ENCODE peak calls at places on chromosomes 11 and 22, in ten cellular contexts. C, S, J, X, W, E, Q, O, M and G are unnamed samples.
A peak's percentile ranks its signal among the peaks of the same experiment; 100 is the strongest.

GRCh38 chr11:19072464-19072863 is 11.9 kb upstream of the MRGPRX2 start:
- DNase-seq in C (no peak), Q (no peak), X (no peak), M (no peak), O (no peak), S (no peak), J (no peak), W (no peak), E (no peak), G (no peak)

GRCh38 chr11:64103377-64103985 is 62.4 kb downstream of the MACROD1 start:
- DNase-seq in W (no peak), J (no peak), M (no peak), O (no peak), C (no peak), E (no peak), X (no peak), Q (no peak), S (no peak), G (no peak)

GRCh38 chr11:30478923-30479322 is 107.2 kb downstream of the MPPED2 start:
- DNase-seq in S (no peak), C (no peak), O (no peak), M (no peak), X (no peak), Q (no peak), E (no peak), W (peak; percentile 82), J (no peak), G (no peak)

GRCh38 chr11:8036002-8036802 is 44.8 kb upstream of the TUB start:
- DNase-seq in Q (no peak), W (no peak), O (no peak), E (no peak), M (no peak), J (no peak), S (no peak), X (no peak), C (no peak), G (no peak)

GRCh38 chr11:121657191-121657590 is 204.4 kb upstream of the SORL1-AS1 start:
- DNase-seq in X (no peak), M (no peak), C (no peak), O (no peak), W (no peak), Q (no peak), E (no peak), S (no peak), J (no peak), G (no peak)

GRCh38 chr11:74371269-74372039 is 26.8 kb downstream of the PGM2L1 start:
- DNase-seq in E (no peak), W (no peak), M (peak; percentile 96), Q (no peak), S (peak; percentile 53), X (no peak), J (peak; percentile 47), O (peak; percentile 17), C (no peak), G (peak; percentile 66)

GRCh38 chr22:46937185-46937584 is 174.7 kb downstream of the TBC1D22A start:
- DNase-seq in O (no peak), W (no peak), E (no peak), Q (no peak), X (no peak), S (no peak), C (no peak), M (no peak), J (no peak), G (no peak)

GRCh38 chr22:49269928-49270327 is 557.7 kb downstream of the BRD1 start:
- DNase-seq in O (no peak), X (no peak), W (no peak), J (no peak), S (no peak), M (no peak), E (no peak), Q (no peak), C (no peak), G (no peak)

GRCh38 chr22:49010901-49011300 is 816.8 kb downstream of the BRD1 start:
- DNase-seq in M (no peak), S (no peak), O (no peak), C (no peak), Q (peak; percentile 15), W (no peak), X (no peak), E (no peak), J (no peak), G (no peak)

GRCh38 chr11:67267188-67268035 is 1.1 kb downstream of the GRK2 start:
- DNase-seq in E (no peak), W (no peak), S (no peak), J (no peak), M (no peak), O (no peak), Q (peak; percentile 34), X (no peak), C (no peak), G (no peak)

GRCh38 chr22:47586038-47586437 is 823.6 kb downstream of the TBC1D22A start:
- DNase-seq in O (no peak), J (no peak), Q (no peak), C (no peak), S (no peak), X (no peak), E (no peak), W (no peak), M (no peak), G (no peak)

GRCh38 chr11:118635642-118636041 is 28.2 kb downstream of the PHLDB1 start:
- DNase-seq in C (no peak), X (no peak), M (no peak), E (no peak), W (no peak), J (no peak), Q (no peak), O (no peak), S (no peak), G (no peak)

GRCh38 chr11:106496677-106497076 is 419.2 kb downstream of the AASDHPPT start:
- DNase-seq in Q (no peak), M (no peak), S (no peak), C (no peak), X (no peak), E (no peak), W (no peak), J (no peak), O (no peak), G (no peak)

GRCh38 chr11:2466869-2467694 is 22.3 kb downstream of the KCNQ1 start:
- DNase-seq in W (no peak), C (no peak), Q (peak; percentile 6), E (no peak), O (no peak), X (no peak), J (no peak), S (no peak), M (no peak), G (no peak)

GRCh38 chr11:77705877-77706579 is 68.4 kb upstream of the CLNS1A start:
- DNase-seq in M (peak; percentile 3), O (no peak), E (peak; percentile 3), J (no peak), Q (no peak), X (no peak), W (no peak), C (no peak), S (no peak), G (no peak)

GRCh38 chr11:35750315-35750714 is 87.7 kb downstream of the TRIM44 start:
- DNase-seq in S (no peak), J (no peak), C (no peak), E (no peak), O (no peak), M (no peak), X (no peak), W (no peak), Q (no peak), G (no peak)

GRCh38 chr11:33598426-33599069 is 102.1 kb downstream of the C11orf91 start:
- DNase-seq in S (no peak), J (no peak), X (no peak), W (no peak), M (no peak), C (no peak), O (no peak), Q (no peak), E (no peak), G (no peak)

GRCh38 chr11:34732831-34733230 is 111.9 kb downstream of the EHF start:
- DNase-seq in X (no peak), W (no peak), M (no peak), J (no peak), E (no peak), S (no peak), C (no peak), Q (no peak), O (no peak), G (no peak)